ENCODE peak calls at places on chromosomes 7 and 10, in ten cellular contexts. H is A549; R is testis; F is Peyer's patch; J is K562; P is mammary epithelial cell; Q is CD8-positive, alpha-beta T cell; K is heart right ventricle; G is colonic mucosa; M is prostate gland. Y is an unnamed sample.
A peak's percentile ranks its signal among the peaks of the same experiment; 100 is the strongest.

GRCh38 chr10:77259475-77259874 is 378.1 kb downstream of the KCNMA1 start:
- DNase-seq in G (no peak), K (no peak), P (no peak), F (no peak), Q (no peak), R (no peak), M (no peak), J (no peak), H (no peak), Y (no peak)

GRCh38 chr10:63670291-63670898 is 149.2 kb downstream of the REEP3 start:
- DNase-seq in F (no peak), P (no peak), G (no peak), J (no peak), R (no peak), H (no peak), M (no peak), K (peak; percentile 80), Q (no peak), Y (no peak)

GRCh38 chr7:143487566-143487965 is 9.9 kb downstream of the TAS2R41 start:
- DNase-seq in J (no peak), M (peak; percentile 14), Q (no peak), K (peak; percentile 45), F (peak; percentile 67), H (no peak), P (no peak), R (peak; percentile 51), G (peak; percentile 59), Y (no peak)

GRCh38 chr10:88733215-88733614 is 26.6 kb upstream of the LIPN start:
- DNase-seq in R (no peak), P (no peak), K (no peak), G (no peak), J (no peak), Q (no peak), M (no peak), H (no peak), F (no peak), Y (no peak)

GRCh38 chr7:51327287-51327717 is 10.7 kb upstream of the COBL start:
- DNase-seq in P (no peak), M (no peak), R (no peak), G (no peak), Q (no peak), J (no peak), K (no peak), H (no peak), F (no peak), Y (no peak)

GRCh38 chr10:9045311-9045710 is 990.8 kb downstream of the GATA3 start:
- DNase-seq in Q (no peak), R (no peak), F (no peak), H (no peak), P (no peak), M (no peak), J (no peak), K (no peak), G (no peak), Y (no peak)

GRCh38 chr7:48610705-48611104 is 313.6 kb upstream of the CDC14C start:
- DNase-seq in J (no peak), R (no peak), F (no peak), K (no peak), M (no peak), H (no peak), G (no peak), Q (no peak), P (no peak), Y (no peak)

GRCh38 chr7:26850193-26850651 is 14.2 kb downstream of the SKAP2 start:
- DNase-seq in R (no peak), K (no peak), F (no peak), P (peak; percentile 54), M (no peak), Q (no peak), H (no peak), J (peak; percentile 16), G (no peak), Y (no peak)

GRCh38 chr7:44216521-44217030 is 15.8 kb downstream of the YKT6 start:
- DNase-seq in P (no peak), H (no peak), Q (no peak), M (no peak), R (no peak), J (no peak), K (no peak), G (no peak), F (no peak), Y (no peak)

GRCh38 chr7:24821045-24821853 is 64.0 kb upstream of the GSDME start:
- DNase-seq in G (peak; percentile 82), J (peak; percentile 86), Q (peak; percentile 83), K (no peak), R (peak; percentile 30), M (peak; percentile 49), H (peak; percentile 86), P (peak; percentile 98), F (peak; percentile 77), Y (no peak)

GRCh38 chr10:103870503-103870902 is 15.1 kb upstream of the SH3PXD2A start:
- DNase-seq in Q (no peak), K (no peak), H (no peak), R (no peak), P (peak; percentile 95), J (no peak), M (peak; percentile 62), G (no peak), F (no peak), Y (no peak)
- TF ChIP-seq CTCF in Q (no peak), K (no peak), H (no peak), R (no peak), P (peak; percentile 19), J (no peak), M (no peak), G (no peak), F (no peak), Y (no peak)

GRCh38 chr7:32660936-32661335 is 165.6 kb downstream of the AVL9 start:
- DNase-seq in K (no peak), F (no peak), P (no peak), J (no peak), G (no peak), M (no peak), H (no peak), Q (no peak), R (no peak), Y (no peak)

GRCh38 chr7:32661501-32661900 is 166.2 kb downstream of the AVL9 start:
- DNase-seq in H (no peak), F (no peak), G (no peak), J (no peak), Q (no peak), P (no peak), M (no peak), K (no peak), R (no peak), Y (no peak)

GRCh38 chr7:32659853-32660252 is 164.6 kb downstream of the AVL9 start:
- DNase-seq in H (no peak), P (no peak), J (no peak), K (no peak), R (no peak), M (no peak), F (no peak), Q (no peak), G (no peak), Y (no peak)

GRCh38 chr7:32658034-32658944 is 163.0 kb downstream of the AVL9 start:
- DNase-seq in K (no peak), J (peak; percentile 44), Q (no peak), H (peak; percentile 35), F (no peak), M (no peak), R (no peak), P (no peak), G (peak; percentile 38), Y (no peak)

DNA sequence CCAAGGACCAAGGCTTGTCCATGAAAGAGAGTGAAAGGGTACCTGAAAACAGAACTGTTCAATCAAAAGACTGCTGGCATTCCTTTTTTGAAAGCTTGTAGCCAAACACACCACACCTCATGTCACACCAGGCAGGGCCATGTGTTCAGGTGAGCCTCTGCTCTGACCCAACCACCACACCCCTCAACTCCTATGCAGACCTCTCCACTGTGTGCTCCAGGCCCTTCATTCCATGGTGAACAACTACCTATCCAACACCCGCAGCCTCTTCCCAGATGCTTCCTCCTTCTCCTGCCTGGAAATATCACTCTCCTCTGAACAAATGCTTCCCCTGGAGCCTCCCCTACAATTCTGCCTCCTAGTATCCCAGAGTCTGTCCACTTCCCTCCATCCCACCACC is 166.6 kb downstream of the AVL9 start:
- DNase-seq in F (no peak), H (no peak), J (no peak), G (no peak), M (no peak), P (no peak), R (no peak), K (no peak), Q (no peak), Y (no peak)
- H3K4me1 ChIP-seq in F (no peaks in the 10 kb centered on the region), H (peaks cover 61% of the 10 kb centered on the region), J (peaks cover 47% of the 10 kb centered on the region), G (no peaks in the 10 kb centered on the region), M (no peaks in the 10 kb centered on the region), P (no peaks in the 10 kb centered on the region), R (no peaks in the 10 kb centered on the region), K (no peaks in the 10 kb centered on the region), Q (no peaks in the 10 kb centered on the region), Y (no peaks in the 10 kb centered on the region)

GRCh38 chr7:130850960-130851359 is 117.0 kb upstream of the KLF14 start:
- DNase-seq in R (no peak), K (no peak), F (no peak), P (no peak), Q (no peak), J (no peak), G (no peak), H (no peak), M (no peak), Y (no peak)

GRCh38 chr7:130854481-130854880 is 120.5 kb upstream of the KLF14 start:
- DNase-seq in K (no peak), R (no peak), H (no peak), J (no peak), F (no peak), M (no peak), P (no peak), G (no peak), Q (no peak), Y (no peak)

GRCh38 chr7:130852867-130853266 is 118.9 kb upstream of the KLF14 start:
- DNase-seq in K (no peak), P (no peak), G (no peak), F (no peak), R (no peak), H (no peak), M (no peak), Q (no peak), J (no peak), Y (no peak)

GRCh38 chr7:130853503-130854279 is 119.7 kb upstream of the KLF14 start:
- DNase-seq in R (no peak), G (no peak), H (peak; percentile 57), K (no peak), P (peak; percentile 85), Q (no peak), M (no peak), J (no peak), F (no peak), Y (no peak)

GRCh38 chr7:130856866-130857265 is 122.9 kb upstream of the KLF14 start:
- DNase-seq in G (no peak), R (no peak), F (no peak), P (no peak), M (no peak), H (no peak), Q (no peak), J (no peak), K (no peak), Y (no peak)
- H3K9me3 ChIP-seq in G (no peaks in the 10 kb centered on the region), R (no peaks in the 10 kb centered on the region), F (peaks cover 16% of the 10 kb centered on the region), P (peaks cover 27% of the 10 kb centered on the region), M (no peaks in the 10 kb centered on the region), H (peaks cover 53% of the 10 kb centered on the region), Q (peaks cover 12% of the 10 kb centered on the region), J (peaks cover 10% of the 10 kb centered on the region), K (no peaks in the 10 kb centered on the region), Y (peaks cover 19% of the 10 kb centered on the region)

GRCh38 chr10:54985732-54986131 is 184.7 kb upstream of the PCDH15 start:
- DNase-seq in F (no peak), Q (no peak), J (no peak), M (no peak), H (no peak), G (no peak), K (no peak), R (no peak), P (peak; percentile 4), Y (no peak)
- TF ChIP-seq CTCF in F (no peak), Q (no peak), J (no peak), M (no peak), H (peak; percentile 17), G (no peak), K (peak; percentile 42), R (no peak), P (peak; percentile 34), Y (no peak)